ENCODE peak calls at places on chromosomes 13 and 19, in four cellular contexts. One of them, this sample, is unnamed. For H3K4me1, the result is how much of the 10 kb centered on the place peaks cover.

GRCh38 chr19:55472463-55472862 is 4.0 kb upstream of the ZNF628 start:
- DNase-seq in gastrocnemius medialis: no peak
- DNase-seq in upper lobe of right lung: no peak
- DNase-seq in A673: no peak
- DNase-seq in this sample: peak

GRCh38 chr13:43682698-43683097 is 104.1 kb downstream of the ENOX1 start:
- DNase-seq in gastrocnemius medialis: no peak
- DNase-seq in A673: no peak
- DNase-seq in upper lobe of right lung: no peak
- DNase-seq in this sample: no peak

GRCh38 chr19:6801397-6802086 is 29.0 kb downstream of the VAV1 start:
- DNase-seq in upper lobe of right lung: peak
- DNase-seq in A673: peak
- DNase-seq in gastrocnemius medialis: peak
- DNase-seq in this sample: peak

GRCh38 chr19:2016041-2016807 is 710 bp upstream of the BTBD2 start:
- DNase-seq in A673: peak
- DNase-seq in gastrocnemius medialis: peak
- DNase-seq in upper lobe of right lung: no peak
- DNase-seq in this sample: peak

GRCh38 chr19:53612762-53613526 is 18.9 kb upstream of the DPRX start:
- DNase-seq in upper lobe of right lung: no peak
- DNase-seq in A673: no peak
- DNase-seq in gastrocnemius medialis: no peak
- DNase-seq in this sample: no peak

GRCh38 chr13:33671560-33671959 is 146.4 kb upstream of the RFC3 start:
- DNase-seq in gastrocnemius medialis: no peak
- DNase-seq in upper lobe of right lung: no peak
- DNase-seq in A673: no peak
- DNase-seq in this sample: no peak

GRCh38 chr13:24540236-24541126 is 27.9 kb upstream of the PARP4 start:
- DNase-seq in upper lobe of right lung: no peak
- DNase-seq in A673: peak
- DNase-seq in gastrocnemius medialis: no peak
- DNase-seq in this sample: no peak

GRCh38 chr19:49692102-49692599 is 1.2 kb downstream of the CPT1C start:
- DNase-seq in upper lobe of right lung: no peak
- DNase-seq in gastrocnemius medialis: no peak
- DNase-seq in A673: no peak
- DNase-seq in this sample: no peak

GRCh38 chr19:47404334-47405196 is 14.8 kb downstream of the MEIS3 start:
- DNase-seq in A673: no peak
- DNase-seq in gastrocnemius medialis: no peak
- DNase-seq in upper lobe of right lung: no peak
- DNase-seq in this sample: no peak

GRCh38 chr19:23917856-23918255 is 3.2 kb downstream of the ZNF726 start:
- DNase-seq in A673: no peak
- DNase-seq in gastrocnemius medialis: no peak
- DNase-seq in upper lobe of right lung: no peak
- DNase-seq in this sample: no peak

GRCh38 chr13:94550030-94550738 is 45.8 kb downstream of the TGDS start:
- DNase-seq in A673: no peak
- DNase-seq in gastrocnemius medialis: no peak
- DNase-seq in upper lobe of right lung: no peak
- DNase-seq in this sample: no peak

GRCh38 chr19:30857388-30857787 is 485.2 kb downstream of the ZNF536 start:
- DNase-seq in upper lobe of right lung: no peak
- DNase-seq in gastrocnemius medialis: no peak
- DNase-seq in A673: no peak
- DNase-seq in this sample: no peak

GRCh38 chr19:11204943-11205349 is 7.6 kb upstream of the KANK2 start:
- DNase-seq in A673: no peak
- DNase-seq in upper lobe of right lung: no peak
- DNase-seq in gastrocnemius medialis: no peak
- DNase-seq in this sample: no peak

GRCh38 chr19:42038675-42039074 is 31.3 kb downstream of the GRIK5 start:
- DNase-seq in A673: no peak
- DNase-seq in gastrocnemius medialis: peak
- DNase-seq in upper lobe of right lung: no peak
- DNase-seq in this sample: peak

GRCh38 chr13:87172166-87172825 is 498.9 kb upstream of the SLITRK5 start:
- DNase-seq in upper lobe of right lung: no peak
- DNase-seq in A673: peak
- DNase-seq in gastrocnemius medialis: no peak
- DNase-seq in this sample: peak

GRCh38 chr19:19650331-19650730 is 6.9 kb upstream of the GMIP start:
- DNase-seq in gastrocnemius medialis: no peak
- DNase-seq in upper lobe of right lung: no peak
- DNase-seq in A673: no peak
- DNase-seq in this sample: peak

GRCh38 chr19:726993-727956 is 18.5 kb downstream of the PALM start:
- DNase-seq in gastrocnemius medialis: no peak
- DNase-seq in upper lobe of right lung: no peak
- DNase-seq in A673: no peak
- DNase-seq in this sample: no peak
- H3K27ac ChIP-seq in gastrocnemius medialis: peak
- H3K27ac ChIP-seq in upper lobe of right lung: peak
- H3K27ac ChIP-seq in A673: no peak
- H3K27ac ChIP-seq in this sample: peak

DNA sequence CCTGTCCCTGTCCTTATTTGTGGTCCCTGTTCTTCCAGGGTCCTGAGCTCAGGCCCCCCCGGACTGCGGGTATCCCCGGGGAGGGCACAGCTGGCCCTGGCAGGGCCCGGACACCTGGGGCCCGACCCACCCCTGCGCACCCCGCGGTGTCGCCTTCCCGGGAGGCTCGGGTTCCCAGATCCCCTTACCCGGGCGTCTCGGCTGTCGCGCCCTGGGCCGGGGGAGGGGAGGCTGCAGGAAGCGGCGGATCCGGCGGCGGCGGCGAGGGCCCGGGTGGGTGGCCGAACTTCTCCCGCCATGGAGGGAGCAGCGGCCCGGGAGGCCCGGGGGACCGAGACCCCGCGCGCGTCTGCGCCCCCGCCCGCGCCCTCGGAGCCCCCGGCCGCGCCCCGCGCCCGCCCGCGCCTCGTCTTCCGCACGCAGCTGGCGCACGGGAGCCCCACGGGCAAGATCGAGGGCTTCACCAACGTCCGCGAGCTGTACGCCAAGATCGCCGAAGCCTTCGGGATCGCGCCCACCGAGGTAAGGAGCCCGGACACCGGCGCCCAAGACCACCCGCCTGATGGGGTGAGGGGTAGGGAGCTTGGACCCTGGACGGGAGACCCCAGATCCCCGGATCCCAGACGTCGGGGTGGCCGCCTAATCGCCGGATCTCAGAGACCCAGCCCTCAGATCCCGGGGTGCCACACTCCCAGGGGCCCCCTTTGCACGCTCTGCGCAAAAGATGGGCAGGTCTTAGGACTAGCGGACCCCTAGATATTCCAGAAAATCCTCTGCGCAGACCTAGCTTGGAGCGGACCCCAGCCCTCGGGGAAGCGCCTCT is at the start of gene GIPC3:
- DNase-seq in upper lobe of right lung: no peak
- DNase-seq in gastrocnemius medialis: no peak
- DNase-seq in A673: no peak
- DNase-seq in this sample: no peak
- H3K4me3 ChIP-seq in upper lobe of right lung: peak
- H3K4me3 ChIP-seq in gastrocnemius medialis: peak
- H3K4me3 ChIP-seq in A673: peak
- H3K4me3 ChIP-seq in this sample: no peak

GRCh38 chr19:12945479-12946091 is at the start of gene RAD23A:
- DNase-seq in gastrocnemius medialis: peak
- DNase-seq in A673: peak
- DNase-seq in upper lobe of right lung: peak
- DNase-seq in this sample: peak
- H3K4me1 ChIP-seq in gastrocnemius medialis: under half
- H3K4me1 ChIP-seq in A673: under half
- H3K4me1 ChIP-seq in upper lobe of right lung: under half
- H3K4me1 ChIP-seq in this sample: under half

GRCh38 chr19:34925278-34925855 is 1.3 kb upstream of the ZNF30 start:
- DNase-seq in upper lobe of right lung: peak
- DNase-seq in gastrocnemius medialis: no peak
- DNase-seq in A673: no peak
- DNase-seq in this sample: no peak

GRCh38 chr19:34926361-34926684 is 380 bp upstream of the ZNF30 start:
- DNase-seq in A673: no peak
- DNase-seq in upper lobe of right lung: no peak
- DNase-seq in gastrocnemius medialis: no peak
- DNase-seq in this sample: no peak

GRCh38 chr19:34932494-34932893 is 5.8 kb downstream of the ZNF30 start:
- DNase-seq in gastrocnemius medialis: no peak
- DNase-seq in upper lobe of right lung: no peak
- DNase-seq in A673: no peak
- DNase-seq in this sample: no peak

DNA sequence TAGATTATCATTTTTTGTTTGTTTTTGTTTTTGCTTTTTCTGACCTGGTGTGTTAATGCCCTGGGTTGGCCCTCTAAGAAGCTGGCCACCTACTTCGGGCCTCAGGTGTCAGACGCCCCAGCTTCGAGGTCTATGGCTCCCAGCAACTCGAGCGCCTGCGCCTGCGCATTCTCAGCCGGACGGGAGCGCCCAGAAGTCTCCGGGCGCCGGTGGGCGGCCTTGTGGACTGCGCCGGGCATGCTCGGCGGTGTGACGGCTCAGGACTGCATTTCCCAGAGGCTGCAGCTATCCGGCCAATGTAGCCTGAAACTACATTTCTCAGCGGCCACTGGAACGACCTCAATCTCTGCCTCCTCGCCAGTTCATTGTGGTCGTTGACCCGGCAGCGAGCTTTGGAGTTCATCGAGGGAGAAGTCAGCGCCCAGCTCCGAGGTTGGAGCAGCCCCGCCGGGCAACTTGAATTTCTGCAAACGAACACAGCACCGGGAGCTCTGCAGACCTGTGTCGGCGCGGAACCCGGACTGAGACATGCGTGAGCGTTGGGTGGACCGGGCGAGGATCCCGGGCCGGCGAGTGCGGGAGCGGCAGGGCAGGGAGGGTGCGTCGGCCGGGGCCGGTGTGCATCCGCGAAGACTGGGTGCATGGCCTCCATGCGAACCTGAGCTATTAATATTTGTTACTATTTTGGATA is at the start of gene ZNF30:
- DNase-seq in A673: peak
- DNase-seq in gastrocnemius medialis: peak
- DNase-seq in upper lobe of right lung: peak
- DNase-seq in this sample: peak
- H3K27ac ChIP-seq in A673: peak
- H3K27ac ChIP-seq in gastrocnemius medialis: peak
- H3K27ac ChIP-seq in upper lobe of right lung: peak
- H3K27ac ChIP-seq in this sample: peak

GRCh38 chr13:90999401-90999800 is 348.1 kb upstream of the MIR17HG start:
- DNase-seq in upper lobe of right lung: no peak
- DNase-seq in gastrocnemius medialis: no peak
- DNase-seq in A673: no peak
- DNase-seq in this sample: no peak
- H3K4me3 ChIP-seq in upper lobe of right lung: no peak
- H3K4me3 ChIP-seq in gastrocnemius medialis: no peak
- H3K4me3 ChIP-seq in A673: no peak
- H3K4me3 ChIP-seq in this sample: no peak

DNA sequence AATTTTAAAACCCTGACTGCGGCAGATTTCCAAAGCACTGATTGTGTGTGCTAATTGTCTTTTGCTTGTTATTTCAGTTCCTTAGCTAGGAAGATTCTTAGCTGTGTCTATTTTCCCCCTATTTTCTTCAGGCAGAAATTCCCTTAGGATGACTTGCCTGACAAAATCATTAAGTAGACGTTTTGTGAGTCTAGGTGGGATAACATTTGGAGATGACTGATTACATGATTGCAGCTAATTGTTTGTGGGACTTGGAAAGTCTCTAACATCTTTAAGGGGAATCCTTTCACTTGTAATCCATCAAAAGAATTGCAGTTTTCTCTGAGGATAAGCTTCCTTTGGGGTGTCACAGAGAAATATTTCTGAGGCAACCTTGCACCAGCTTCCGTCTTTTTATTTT is 228.0 kb downstream of the OXGR1 start:
- DNase-seq in A673: no peak
- DNase-seq in upper lobe of right lung: no peak
- DNase-seq in gastrocnemius medialis: no peak
- DNase-seq in this sample: no peak
- H3K4me1 ChIP-seq in A673: under half
- H3K4me1 ChIP-seq in upper lobe of right lung: under half
- H3K4me1 ChIP-seq in gastrocnemius medialis: under half
- H3K4me1 ChIP-seq in this sample: under half

DNA sequence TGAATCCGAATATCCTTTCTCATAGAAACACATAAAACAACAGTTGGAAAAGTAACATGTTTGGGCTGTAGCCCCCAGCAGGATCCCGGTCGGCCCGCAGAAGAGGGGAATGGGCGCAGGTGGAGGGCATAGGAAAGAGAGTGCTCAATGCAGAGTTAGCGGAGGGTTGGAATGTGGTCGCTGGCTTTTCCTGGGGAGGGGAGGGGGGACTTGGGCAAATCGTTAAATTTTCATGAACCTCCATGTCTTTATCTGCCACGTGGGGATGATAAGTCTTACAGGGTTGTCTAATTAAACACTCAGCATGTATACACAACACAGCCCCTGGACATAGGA is 425 bp upstream of the SLC46A3 start:
- DNase-seq in A673: no peak
- DNase-seq in gastrocnemius medialis: no peak
- DNase-seq in upper lobe of right lung: no peak
- DNase-seq in this sample: no peak
- H3K27ac ChIP-seq in A673: no peak
- H3K27ac ChIP-seq in gastrocnemius medialis: peak
- H3K27ac ChIP-seq in upper lobe of right lung: peak
- H3K27ac ChIP-seq in this sample: peak

GRCh38 chr13:101627556-101627943 is 175.1 kb downstream of the ITGBL1 start:
- DNase-seq in A673: peak
- DNase-seq in gastrocnemius medialis: no peak
- DNase-seq in upper lobe of right lung: no peak
- DNase-seq in this sample: no peak
- H3K4me3 ChIP-seq in A673: no peak
- H3K4me3 ChIP-seq in gastrocnemius medialis: no peak
- H3K4me3 ChIP-seq in upper lobe of right lung: peak
- H3K4me3 ChIP-seq in this sample: no peak

GRCh38 chr13:40189885-40190655 is 476.4 kb downstream of the FOXO1 start:
- DNase-seq in A673: no peak
- DNase-seq in upper lobe of right lung: no peak
- DNase-seq in gastrocnemius medialis: no peak
- DNase-seq in this sample: peak
- H3K4me1 ChIP-seq in A673: under half
- H3K4me1 ChIP-seq in upper lobe of right lung: under half
- H3K4me1 ChIP-seq in gastrocnemius medialis: under half
- H3K4me1 ChIP-seq in this sample: under half

GRCh38 chr13:111216166-111216960 is 101.3 kb downstream of the ARHGEF7 start:
- DNase-seq in gastrocnemius medialis: peak
- DNase-seq in A673: peak
- DNase-seq in upper lobe of right lung: no peak
- DNase-seq in this sample: peak
- H3K27ac ChIP-seq in gastrocnemius medialis: peak
- H3K27ac ChIP-seq in A673: no peak
- H3K27ac ChIP-seq in upper lobe of right lung: no peak
- H3K27ac ChIP-seq in this sample: no peak

This sample was measured in SJCRH30.